ENCODE peak calls at places on chromosomes 3 and 15, in four cellular contexts. One of them, this sample, is unnamed.
A peak's percentile ranks its signal among the peaks of the same experiment; 100 is the strongest.

GRCh38 chr15:64702816-64703631 is 72.4 kb downstream of the RBPMS2 start:
- DNase-seq in upper lobe of right lung: peak; percentile 99
- DNase-seq in progenitor cell of endocrine pancreas: peak; percentile 100
- DNase-seq in hepatocyte: peak; percentile 98
- DNase-seq in this sample: peak; percentile 94

GRCh38 chr3:24069045-24069444 is 124.0 kb downstream of the NR1D2 start:
- DNase-seq in upper lobe of right lung: no peak
- DNase-seq in progenitor cell of endocrine pancreas: no peak
- DNase-seq in hepatocyte: peak; percentile 24
- DNase-seq in this sample: no peak

GRCh38 chr3:17473761-17474160 is 268.7 kb downstream of the TBC1D5 start:
- DNase-seq in upper lobe of right lung: no peak
- DNase-seq in progenitor cell of endocrine pancreas: no peak
- DNase-seq in hepatocyte: no peak
- DNase-seq in this sample: no peak

GRCh38 chr15:54197995-54198394 is 219.8 kb downstream of the UNC13C start:
- DNase-seq in upper lobe of right lung: no peak
- DNase-seq in progenitor cell of endocrine pancreas: no peak
- DNase-seq in hepatocyte: no peak
- DNase-seq in this sample: no peak

GRCh38 chr3:141294300-141294699 is 62.7 kb downstream of the PXYLP1 start:
- DNase-seq in upper lobe of right lung: no peak
- DNase-seq in progenitor cell of endocrine pancreas: no peak
- DNase-seq in hepatocyte: no peak
- DNase-seq in this sample: no peak

GRCh38 chr3:36906504-36907149 is 38.2 kb downstream of the TRANK1 start:
- DNase-seq in upper lobe of right lung: no peak
- DNase-seq in progenitor cell of endocrine pancreas: no peak
- DNase-seq in hepatocyte: no peak
- DNase-seq in this sample: no peak

GRCh38 chr3:25580534-25580933 is 84.2 kb downstream of the TOP2B start:
- DNase-seq in upper lobe of right lung: no peak
- DNase-seq in progenitor cell of endocrine pancreas: no peak
- DNase-seq in hepatocyte: no peak
- DNase-seq in this sample: no peak

GRCh38 chr15:35885870-35886269 is 339.9 kb upstream of the DPH6 start:
- DNase-seq in upper lobe of right lung: no peak
- DNase-seq in progenitor cell of endocrine pancreas: no peak
- DNase-seq in hepatocyte: no peak
- DNase-seq in this sample: no peak

GRCh38 chr3:24157106-24157505 is 212.0 kb downstream of the NR1D2 start:
- DNase-seq in upper lobe of right lung: no peak
- DNase-seq in progenitor cell of endocrine pancreas: no peak
- DNase-seq in hepatocyte: no peak
- DNase-seq in this sample: no peak

GRCh38 chr3:115549111-115549510 is 74.2 kb upstream of the GAP43 start:
- DNase-seq in upper lobe of right lung: no peak
- DNase-seq in progenitor cell of endocrine pancreas: no peak
- DNase-seq in hepatocyte: no peak
- DNase-seq in this sample: no peak

GRCh38 chr3:128503164-128503651 is 10.2 kb upstream of the GATA2 start:
- DNase-seq in upper lobe of right lung: no peak
- DNase-seq in progenitor cell of endocrine pancreas: no peak
- DNase-seq in hepatocyte: no peak
- DNase-seq in this sample: no peak

GRCh38 chr3:167001374-167001773 is 378.7 kb downstream of the ZBBX start:
- DNase-seq in upper lobe of right lung: no peak
- DNase-seq in progenitor cell of endocrine pancreas: no peak
- DNase-seq in hepatocyte: no peak
- DNase-seq in this sample: no peak

GRCh38 chr3:160810360-160810759 is 54.3 kb downstream of the PPM1L start:
- DNase-seq in upper lobe of right lung: no peak
- DNase-seq in progenitor cell of endocrine pancreas: no peak
- DNase-seq in hepatocyte: no peak
- DNase-seq in this sample: no peak

GRCh38 chr3:143065364-143065763 is 54.2 kb upstream of the CHST2 start:
- DNase-seq in upper lobe of right lung: no peak
- DNase-seq in progenitor cell of endocrine pancreas: no peak
- DNase-seq in hepatocyte: no peak
- DNase-seq in this sample: no peak

GRCh38 chr3:13060341-13060910 is 12.8 kb downstream of the IQSEC1 start:
- DNase-seq in upper lobe of right lung: no peak
- DNase-seq in progenitor cell of endocrine pancreas: no peak
- DNase-seq in hepatocyte: no peak
- DNase-seq in this sample: no peak

GRCh38 chr3:23055733-23056376 is 147.3 kb upstream of the UBE2E2 start:
- DNase-seq in upper lobe of right lung: no peak
- DNase-seq in progenitor cell of endocrine pancreas: no peak
- DNase-seq in hepatocyte: no peak
- DNase-seq in this sample: no peak

GRCh38 chr15:61639491-61639890 is 410.4 kb upstream of the RORA start:
- DNase-seq in upper lobe of right lung: no peak
- DNase-seq in progenitor cell of endocrine pancreas: no peak
- DNase-seq in hepatocyte: no peak
- DNase-seq in this sample: no peak

GRCh38 chr15:69160976-69161877 is 792 bp downstream of the GLCE start:
- DNase-seq in upper lobe of right lung: peak; percentile 71
- DNase-seq in progenitor cell of endocrine pancreas: peak; percentile 37
- DNase-seq in hepatocyte: peak; percentile 65
- DNase-seq in this sample: no peak

GRCh38 chr15:87816016-87816415 is 440.5 kb downstream of the NTRK3 start:
- DNase-seq in upper lobe of right lung: no peak
- DNase-seq in progenitor cell of endocrine pancreas: no peak
- DNase-seq in hepatocyte: no peak
- DNase-seq in this sample: no peak

GRCh38 chr15:89499156-89499555 is 2.8 kb upstream of the RHCG start:
- DNase-seq in upper lobe of right lung: no peak
- DNase-seq in progenitor cell of endocrine pancreas: no peak
- DNase-seq in hepatocyte: no peak
- DNase-seq in this sample: no peak

GRCh38 chr15:89502867-89503595 is 6.6 kb upstream of the RHCG start:
- DNase-seq in upper lobe of right lung: no peak
- DNase-seq in progenitor cell of endocrine pancreas: no peak
- DNase-seq in hepatocyte: no peak
- DNase-seq in this sample: no peak

GRCh38 chr15:89498574-89498906 is 2.2 kb upstream of the RHCG start:
- DNase-seq in upper lobe of right lung: no peak
- DNase-seq in progenitor cell of endocrine pancreas: no peak
- DNase-seq in hepatocyte: no peak
- DNase-seq in this sample: no peak

GRCh38 chr15:89501646-89502045 is 5.3 kb upstream of the RHCG start:
- DNase-seq in upper lobe of right lung: no peak
- DNase-seq in progenitor cell of endocrine pancreas: no peak
- DNase-seq in hepatocyte: no peak
- DNase-seq in this sample: no peak

GRCh38 chr15:89500397-89501270 is 4.3 kb upstream of the RHCG start:
- DNase-seq in upper lobe of right lung: no peak
- DNase-seq in progenitor cell of endocrine pancreas: no peak
- DNase-seq in hepatocyte: no peak
- DNase-seq in this sample: no peak
- TF ChIP-seq CTCF in upper lobe of right lung: no peak
- TF ChIP-seq CTCF in progenitor cell of endocrine pancreas: peak; percentile 34
- TF ChIP-seq CTCF in hepatocyte: no peak
- TF ChIP-seq CTCF in this sample: no peak

GRCh38 chr3:125260158-125260557 is 47.6 kb upstream of the SLC12A8 start:
- DNase-seq in upper lobe of right lung: no peak
- DNase-seq in progenitor cell of endocrine pancreas: no peak
- DNase-seq in hepatocyte: no peak
- DNase-seq in this sample: no peak

GRCh38 chr3:125261031-125261430 is 48.5 kb upstream of the SLC12A8 start:
- DNase-seq in upper lobe of right lung: no peak
- DNase-seq in progenitor cell of endocrine pancreas: no peak
- DNase-seq in hepatocyte: no peak
- DNase-seq in this sample: no peak

GRCh38 chr3:125262155-125262554 is 49.6 kb upstream of the SLC12A8 start:
- DNase-seq in upper lobe of right lung: no peak
- DNase-seq in progenitor cell of endocrine pancreas: no peak
- DNase-seq in hepatocyte: no peak
- DNase-seq in this sample: no peak

GRCh38 chr3:125257563-125257962 is 45.0 kb upstream of the SLC12A8 start:
- DNase-seq in upper lobe of right lung: no peak
- DNase-seq in progenitor cell of endocrine pancreas: no peak
- DNase-seq in hepatocyte: no peak
- DNase-seq in this sample: no peak

GRCh38 chr3:125256675-125257074 is 44.1 kb upstream of the SLC12A8 start:
- DNase-seq in upper lobe of right lung: no peak
- DNase-seq in progenitor cell of endocrine pancreas: no peak
- DNase-seq in hepatocyte: no peak
- DNase-seq in this sample: no peak
- TF ChIP-seq CTCF in upper lobe of right lung: no peak
- TF ChIP-seq CTCF in progenitor cell of endocrine pancreas: no peak
- TF ChIP-seq CTCF in hepatocyte: no peak
- TF ChIP-seq CTCF in this sample: no peak

GRCh38 chr3:196198771-196199753 is 12.1 kb downstream of the ZDHHC19 start:
- DNase-seq in upper lobe of right lung: no peak
- DNase-seq in progenitor cell of endocrine pancreas: no peak
- DNase-seq in hepatocyte: no peak
- DNase-seq in this sample: no peak
- TF ChIP-seq CTCF in upper lobe of right lung: no peak
- TF ChIP-seq CTCF in progenitor cell of endocrine pancreas: no peak
- TF ChIP-seq CTCF in hepatocyte: peak; percentile 12
- TF ChIP-seq CTCF in this sample: no peak

GRCh38 chr15:78979456-78980320 is 34.8 kb upstream of the CTSH start:
- DNase-seq in upper lobe of right lung: no peak
- DNase-seq in progenitor cell of endocrine pancreas: no peak
- DNase-seq in hepatocyte: peak; percentile 88
- DNase-seq in this sample: peak; percentile 42

GRCh38 chr15:78976691-78977090 is 31.8 kb upstream of the CTSH start:
- DNase-seq in upper lobe of right lung: no peak
- DNase-seq in progenitor cell of endocrine pancreas: no peak
- DNase-seq in hepatocyte: no peak
- DNase-seq in this sample: no peak

GRCh38 chr15:78977591-78978347 is 32.9 kb upstream of the CTSH start:
- DNase-seq in upper lobe of right lung: no peak
- DNase-seq in progenitor cell of endocrine pancreas: no peak
- DNase-seq in hepatocyte: no peak
- DNase-seq in this sample: no peak

GRCh38 chr15:78978601-78979179 is 33.8 kb upstream of the CTSH start:
- DNase-seq in upper lobe of right lung: no peak
- DNase-seq in progenitor cell of endocrine pancreas: no peak
- DNase-seq in hepatocyte: no peak
- DNase-seq in this sample: no peak

DNA sequence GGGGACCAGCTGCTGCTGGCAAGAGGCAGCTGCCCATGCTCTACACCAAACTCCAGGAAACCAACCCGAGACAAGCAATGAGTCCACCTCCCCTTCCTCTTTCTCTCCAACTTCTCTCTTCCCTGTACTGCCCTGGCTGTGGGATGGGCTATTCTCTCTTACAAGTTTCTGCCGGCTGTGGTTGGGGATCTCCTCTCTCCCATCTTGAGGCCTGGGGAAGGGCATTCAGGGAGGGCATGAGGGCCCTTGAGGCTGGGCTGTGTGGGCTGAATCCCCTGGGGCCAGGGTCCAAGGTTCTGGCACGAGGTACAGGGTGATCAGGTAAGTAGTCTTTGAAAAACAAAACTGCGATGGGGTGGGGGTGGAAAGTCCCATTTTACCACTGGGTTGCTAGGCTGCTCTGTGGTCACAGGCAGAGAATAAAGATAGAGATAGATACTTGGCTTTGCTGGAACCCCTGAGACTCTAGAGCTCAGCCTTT is 32.3 kb upstream of the CTSH start:
- DNase-seq in upper lobe of right lung: no peak
- DNase-seq in progenitor cell of endocrine pancreas: no peak
- DNase-seq in hepatocyte: no peak
- DNase-seq in this sample: no peak
- TF ChIP-seq CTCF in upper lobe of right lung: no peak
- TF ChIP-seq CTCF in progenitor cell of endocrine pancreas: no peak
- TF ChIP-seq CTCF in hepatocyte: no peak
- TF ChIP-seq CTCF in this sample: no peak

DNA sequence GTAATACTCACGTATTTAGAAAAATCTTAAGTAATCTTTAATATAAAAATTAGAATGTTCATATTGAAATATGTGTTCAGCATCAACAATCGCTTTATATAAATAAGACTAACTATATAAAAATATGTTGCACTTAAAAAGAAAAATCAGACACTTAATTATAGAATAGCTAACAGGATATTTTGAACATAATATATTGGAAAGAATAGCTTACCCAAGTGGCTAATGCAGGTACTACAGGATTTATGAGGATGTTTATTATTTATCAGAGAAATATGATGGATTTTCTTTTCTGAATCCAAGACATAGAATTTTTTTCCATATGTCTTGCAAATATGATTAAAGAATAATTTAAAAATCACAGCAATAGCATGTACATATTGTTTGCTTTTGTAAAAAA is 567.9 kb upstream of the GBE1 start:
- DNase-seq in upper lobe of right lung: no peak
- DNase-seq in progenitor cell of endocrine pancreas: no peak
- DNase-seq in hepatocyte: no peak
- DNase-seq in this sample: no peak
- TF ChIP-seq CTCF in upper lobe of right lung: peak; percentile 25
- TF ChIP-seq CTCF in progenitor cell of endocrine pancreas: peak; percentile 59
- TF ChIP-seq CTCF in hepatocyte: peak; percentile 20
- TF ChIP-seq CTCF in this sample: no peak

GRCh38 chr15:97717806-97718205 is 242.7 kb upstream of the ARRDC4 start:
- DNase-seq in upper lobe of right lung: no peak
- DNase-seq in progenitor cell of endocrine pancreas: no peak
- DNase-seq in hepatocyte: no peak
- DNase-seq in this sample: no peak

DNA sequence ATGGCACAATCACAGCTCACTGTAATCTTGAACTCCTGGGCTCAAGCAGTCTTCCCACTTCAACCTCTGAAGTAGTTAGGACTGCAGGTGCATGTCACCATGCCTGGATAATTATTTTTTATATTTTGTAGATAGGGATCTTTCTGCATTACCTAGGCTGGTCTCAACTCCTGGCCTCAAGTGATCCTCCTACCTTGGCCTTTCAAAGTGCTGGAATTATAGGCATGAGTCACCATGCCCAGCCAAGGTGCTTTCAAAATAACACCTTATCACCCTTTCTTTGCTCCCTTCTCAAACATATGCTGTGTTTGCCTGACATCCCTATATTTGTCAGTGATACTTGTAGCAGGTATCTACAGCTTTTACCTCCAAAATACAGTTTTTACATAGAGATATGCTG is 242.0 kb upstream of the ARRDC4 start:
- DNase-seq in upper lobe of right lung: no peak
- DNase-seq in progenitor cell of endocrine pancreas: no peak
- DNase-seq in hepatocyte: no peak
- DNase-seq in this sample: no peak
- TF ChIP-seq CTCF in upper lobe of right lung: no peak
- TF ChIP-seq CTCF in progenitor cell of endocrine pancreas: no peak
- TF ChIP-seq CTCF in hepatocyte: no peak
- TF ChIP-seq CTCF in this sample: no peak

DNA sequence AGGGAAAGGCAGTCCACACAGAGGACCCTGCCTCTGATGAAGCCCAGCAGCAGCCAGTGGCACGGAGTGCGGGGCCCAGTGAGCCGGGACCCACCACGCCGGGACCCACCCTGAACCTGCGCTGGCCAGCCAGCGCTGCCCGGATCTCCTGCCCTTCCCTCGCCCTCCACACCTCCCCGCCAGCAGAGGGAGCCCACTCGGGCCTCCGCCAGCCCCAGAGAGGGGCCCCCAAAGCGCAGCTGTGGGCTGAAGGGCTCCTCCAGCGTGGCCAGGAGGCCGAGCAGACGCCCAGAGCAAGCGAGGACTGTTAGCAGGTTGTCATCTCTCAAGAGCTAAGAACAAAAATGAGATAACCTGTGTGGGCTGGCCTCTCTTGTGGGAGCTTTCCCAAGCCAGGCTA is 81.3 kb upstream of the ATP10A start:
- DNase-seq in upper lobe of right lung: no peak
- DNase-seq in progenitor cell of endocrine pancreas: no peak
- DNase-seq in hepatocyte: no peak
- DNase-seq in this sample: no peak
- TF ChIP-seq CTCF in upper lobe of right lung: no peak
- TF ChIP-seq CTCF in progenitor cell of endocrine pancreas: no peak
- TF ChIP-seq CTCF in hepatocyte: no peak
- TF ChIP-seq CTCF in this sample: no peak